ENCODE peak calls at places on chromosomes 6 and 20, in four cellular contexts. One of them, this sample, is unnamed.

GRCh38 chr6:50837589-50838445 is 19.1 kb downstream of the TFAP2B start:
- DNase-seq in mesendoderm: no peak
- DNase-seq in upper lobe of right lung: no peak
- DNase-seq in fibroblast of lung: no peak
- DNase-seq in this sample: no peak

GRCh38 chr20:16953858-16954257 is 205.7 kb downstream of the OTOR start:
- DNase-seq in mesendoderm: peak; percentile 90
- DNase-seq in fibroblast of lung: no peak
- DNase-seq in upper lobe of right lung: no peak
- DNase-seq in this sample: no peak

GRCh38 chr6:134795001-134795400 is 154.9 kb downstream of the ALDH8A1 start:
- DNase-seq in fibroblast of lung: no peak
- DNase-seq in mesendoderm: peak; percentile 79
- DNase-seq in upper lobe of right lung: no peak
- DNase-seq in this sample: no peak

GRCh38 chr6:3453410-3453809 is 3.4 kb downstream of the SLC22A23 start:
- DNase-seq in upper lobe of right lung: no peak
- DNase-seq in mesendoderm: no peak
- DNase-seq in fibroblast of lung: no peak
- DNase-seq in this sample: no peak

GRCh38 chr6:18493421-18493891 is 106.3 kb downstream of the RNF144B start:
- DNase-seq in mesendoderm: peak; percentile 21
- DNase-seq in upper lobe of right lung: no peak
- DNase-seq in fibroblast of lung: no peak
- DNase-seq in this sample: no peak

GRCh38 chr6:87714093-87714809 is 12.2 kb upstream of the AKIRIN2 start:
- DNase-seq in fibroblast of lung: peak; percentile 89
- DNase-seq in mesendoderm: peak; percentile 38
- DNase-seq in upper lobe of right lung: no peak
- DNase-seq in this sample: no peak

GRCh38 chr6:33092385-33092784 is 16.6 kb downstream of the HLA-DPB1 start:
- DNase-seq in upper lobe of right lung: no peak
- DNase-seq in fibroblast of lung: no peak
- DNase-seq in mesendoderm: no peak
- DNase-seq in this sample: no peak

GRCh38 chr6:37168163-37168758 is 1.7 kb upstream of the PIM1 start:
- DNase-seq in fibroblast of lung: no peak
- DNase-seq in upper lobe of right lung: no peak
- DNase-seq in mesendoderm: peak; percentile 27
- DNase-seq in this sample: no peak

GRCh38 chr20:20083796-20084195 is 31.5 kb downstream of the CFAP61 start:
- DNase-seq in fibroblast of lung: peak; percentile 20
- DNase-seq in mesendoderm: peak; percentile 54
- DNase-seq in upper lobe of right lung: no peak
- DNase-seq in this sample: no peak

GRCh38 chr20:6836821-6837374 is 69.4 kb downstream of the BMP2 start:
- DNase-seq in upper lobe of right lung: no peak
- DNase-seq in mesendoderm: peak; percentile 72
- DNase-seq in fibroblast of lung: no peak
- DNase-seq in this sample: no peak

GRCh38 chr6:37478827-37479226 is 20.9 kb downstream of the CCDC167 start:
- DNase-seq in upper lobe of right lung: no peak
- DNase-seq in mesendoderm: no peak
- DNase-seq in fibroblast of lung: no peak
- DNase-seq in this sample: no peak

GRCh38 chr20:34127787-34128186 is 15.7 kb upstream of the EIF2S2 start:
- DNase-seq in mesendoderm: peak; percentile 27
- DNase-seq in upper lobe of right lung: no peak
- DNase-seq in fibroblast of lung: no peak
- DNase-seq in this sample: no peak

GRCh38 chr6:149087898-149088297 is 229.6 kb upstream of the TAB2 start:
- DNase-seq in mesendoderm: no peak
- DNase-seq in upper lobe of right lung: no peak
- DNase-seq in fibroblast of lung: no peak
- DNase-seq in this sample: no peak

GRCh38 chr6:144581807-144582537 is 296.8 kb downstream of the UTRN start:
- DNase-seq in upper lobe of right lung: no peak
- DNase-seq in fibroblast of lung: peak; percentile 20
- DNase-seq in mesendoderm: peak; percentile 56
- DNase-seq in this sample: no peak

GRCh38 chr6:107219851-107220250 is 104.5 kb upstream of the BEND3 start:
- DNase-seq in upper lobe of right lung: no peak
- DNase-seq in fibroblast of lung: no peak
- DNase-seq in mesendoderm: no peak
- DNase-seq in this sample: no peak

GRCh38 chr6:155121699-155122098 is 126.6 kb downstream of the TIAM2 start:
- DNase-seq in upper lobe of right lung: no peak
- DNase-seq in fibroblast of lung: peak; percentile 41
- DNase-seq in mesendoderm: peak; percentile 78
- DNase-seq in this sample: no peak

GRCh38 chr20:11718474-11719094 is 199.1 kb upstream of the BTBD3 start:
- DNase-seq in upper lobe of right lung: no peak
- DNase-seq in fibroblast of lung: no peak
- DNase-seq in mesendoderm: no peak
- DNase-seq in this sample: no peak

GRCh38 chr6:17057322-17057721 is 44.5 kb upstream of the STMND1 start:
- DNase-seq in mesendoderm: no peak
- DNase-seq in upper lobe of right lung: no peak
- DNase-seq in fibroblast of lung: peak; percentile 51
- DNase-seq in this sample: no peak

GRCh38 chr6:56757585-56757984 is 114.9 kb upstream of the DST start:
- DNase-seq in fibroblast of lung: peak; percentile 58
- DNase-seq in upper lobe of right lung: no peak
- DNase-seq in mesendoderm: peak; percentile 68
- DNase-seq in this sample: no peak

GRCh38 chr6:150767585-150768164 is 97.8 kb upstream of the MTHFD1L start:
- DNase-seq in mesendoderm: peak; percentile 35
- DNase-seq in fibroblast of lung: peak; percentile 79
- DNase-seq in upper lobe of right lung: no peak
- DNase-seq in this sample: no peak

GRCh38 chr6:56073761-56074160 is 173.6 kb downstream of the COL21A1 start:
- DNase-seq in upper lobe of right lung: no peak
- DNase-seq in fibroblast of lung: no peak
- DNase-seq in mesendoderm: no peak
- DNase-seq in this sample: no peak

GRCh38 chr20:325889-326644 is 715 bp downstream of the SOX12 start:
- DNase-seq in upper lobe of right lung: peak; percentile 86
- DNase-seq in mesendoderm: peak; percentile 84
- DNase-seq in fibroblast of lung: peak; percentile 69
- DNase-seq in this sample: peak; percentile 73

GRCh38 chr20:43936371-43936770 is 21.7 kb downstream of the TOX2 start:
- DNase-seq in fibroblast of lung: peak; percentile 36
- DNase-seq in mesendoderm: no peak
- DNase-seq in upper lobe of right lung: no peak
- DNase-seq in this sample: no peak

GRCh38 chr6:33787954-33788693 is 806 bp downstream of the LEMD2 start:
- DNase-seq in upper lobe of right lung: peak; percentile 89
- DNase-seq in mesendoderm: peak; percentile 82
- DNase-seq in fibroblast of lung: peak; percentile 86
- DNase-seq in this sample: peak; percentile 79

GRCh38 chr6:170147832-170148708 is 142.8 kb downstream of the DLL1 start:
- DNase-seq in fibroblast of lung: no peak
- DNase-seq in mesendoderm: peak; percentile 73
- DNase-seq in upper lobe of right lung: no peak
- DNase-seq in this sample: no peak

GRCh38 chr6:136148051-136148450 is 102.1 kb downstream of the MTFR2 start:
- DNase-seq in upper lobe of right lung: no peak
- DNase-seq in mesendoderm: no peak
- DNase-seq in fibroblast of lung: no peak
- DNase-seq in this sample: no peak

GRCh38 chr6:10386260-10386659 is 28.6 kb downstream of the TFAP2A start:
- DNase-seq in fibroblast of lung: no peak
- DNase-seq in mesendoderm: no peak
- DNase-seq in upper lobe of right lung: no peak
- DNase-seq in this sample: no peak

GRCh38 chr20:2402271-2402980 is 21.7 kb downstream of the TGM6 start:
- DNase-seq in mesendoderm: peak; percentile 33
- DNase-seq in upper lobe of right lung: no peak
- DNase-seq in fibroblast of lung: peak; percentile 50
- DNase-seq in this sample: no peak

GRCh38 chr20:1947535-1947846 is 46.4 kb downstream of the PDYN start:
- DNase-seq in mesendoderm: no peak
- DNase-seq in fibroblast of lung: no peak
- DNase-seq in upper lobe of right lung: no peak
- DNase-seq in this sample: no peak

GRCh38 chr20:13294522-13294921 is 73.4 kb downstream of the ISM1 start:
- DNase-seq in fibroblast of lung: no peak
- DNase-seq in upper lobe of right lung: no peak
- DNase-seq in mesendoderm: no peak
- DNase-seq in this sample: no peak

GRCh38 chr20:51687071-51687470 is 81.1 kb downstream of the ATP9A start:
- DNase-seq in fibroblast of lung: peak; percentile 77
- DNase-seq in upper lobe of right lung: no peak
- DNase-seq in mesendoderm: peak; percentile 32
- DNase-seq in this sample: no peak

GRCh38 chr6:39411465-39411864 is 89.0 kb upstream of the KCNK16 start:
- DNase-seq in mesendoderm: no peak
- DNase-seq in upper lobe of right lung: no peak
- DNase-seq in fibroblast of lung: peak; percentile 62
- DNase-seq in this sample: no peak

GRCh38 chr6:93210908-93211307 is 208.5 kb downstream of the EPHA7 start:
- DNase-seq in fibroblast of lung: no peak
- DNase-seq in upper lobe of right lung: no peak
- DNase-seq in mesendoderm: peak; percentile 6
- DNase-seq in this sample: no peak

GRCh38 chr6:46128476-46128875 is 1.3 kb upstream of the ENPP4 start:
- DNase-seq in upper lobe of right lung: no peak
- DNase-seq in mesendoderm: no peak
- DNase-seq in fibroblast of lung: no peak
- DNase-seq in this sample: no peak

GRCh38 chr20:58675146-58675584 is 17.4 kb upstream of the NPEPL1 start:
- DNase-seq in fibroblast of lung: no peak
- DNase-seq in upper lobe of right lung: no peak
- DNase-seq in mesendoderm: no peak
- DNase-seq in this sample: no peak

GRCh38 chr20:58670097-58670496 is 19.0 kb downstream of the STX16 start:
- DNase-seq in fibroblast of lung: no peak
- DNase-seq in upper lobe of right lung: no peak
- DNase-seq in mesendoderm: no peak
- DNase-seq in this sample: no peak

GRCh38 chr20:58675641-58676040 is 17.0 kb upstream of the NPEPL1 start:
- DNase-seq in upper lobe of right lung: no peak
- DNase-seq in mesendoderm: no peak
- DNase-seq in fibroblast of lung: no peak
- DNase-seq in this sample: no peak

GRCh38 chr20:58670659-58671058 is 19.6 kb downstream of the STX16 start:
- DNase-seq in upper lobe of right lung: no peak
- DNase-seq in fibroblast of lung: no peak
- DNase-seq in mesendoderm: no peak
- DNase-seq in this sample: no peak

DNA sequence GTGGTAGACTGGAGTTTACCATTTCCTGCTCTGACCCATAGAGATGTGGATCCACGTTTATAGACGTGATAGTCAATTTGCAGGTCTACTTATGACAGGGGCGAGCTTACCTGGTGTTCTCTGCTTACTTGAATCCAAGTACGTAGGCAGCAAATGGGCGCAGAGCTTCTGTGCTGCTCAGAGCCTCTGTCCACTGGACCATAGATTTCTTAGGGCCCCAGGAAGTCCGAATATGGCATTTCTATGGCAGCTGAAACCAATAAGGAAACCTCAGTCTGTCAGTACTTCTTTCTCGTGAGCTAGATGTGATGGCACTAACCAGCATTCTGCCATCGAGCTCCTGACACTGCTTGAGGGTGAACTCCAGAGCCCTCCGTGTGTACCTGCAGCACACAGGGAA is 19.5 kb upstream of the NPEPL1 start:
- DNase-seq in fibroblast of lung: no peak
- DNase-seq in upper lobe of right lung: no peak
- DNase-seq in mesendoderm: no peak
- DNase-seq in this sample: no peak
- H3K36me3 ChIP-seq in fibroblast of lung: peaks cover 4% of the 10 kb centered on the region
- H3K36me3 ChIP-seq in upper lobe of right lung: peaks cover 90% of the 10 kb centered on the region
- H3K36me3 ChIP-seq in mesendoderm: peaks cover 8% of the 10 kb centered on the region
- H3K36me3 ChIP-seq in this sample: peaks cover 16% of the 10 kb centered on the region

GRCh38 chr6:138264372-138264880 is 46.1 kb upstream of the PBOV1 start:
- DNase-seq in upper lobe of right lung: no peak
- DNase-seq in fibroblast of lung: no peak
- DNase-seq in mesendoderm: no peak
- DNase-seq in this sample: no peak
- H3K36me3 ChIP-seq in upper lobe of right lung: peaks cover 8% of the 10 kb centered on the region
- H3K36me3 ChIP-seq in fibroblast of lung: no peaks in the 10 kb centered on the region
- H3K36me3 ChIP-seq in mesendoderm: no peaks in the 10 kb centered on the region
- H3K36me3 ChIP-seq in this sample: no peaks in the 10 kb centered on the region

GRCh38 chr20:63908008-63908682 is 13.2 kb downstream of the DNAJC5 start:
- DNase-seq in mesendoderm: no peak
- DNase-seq in fibroblast of lung: no peak
- DNase-seq in upper lobe of right lung: no peak
- DNase-seq in this sample: no peak
- H3K36me3 ChIP-seq in mesendoderm: no peaks in the 10 kb centered on the region
- H3K36me3 ChIP-seq in fibroblast of lung: peaks cover 2% of the 10 kb centered on the region
- H3K36me3 ChIP-seq in upper lobe of right lung: no peaks in the 10 kb centered on the region
- H3K36me3 ChIP-seq in this sample: no peaks in the 10 kb centered on the region

GRCh38 chr6:41088451-41088850 is 15.7 kb downstream of the NFYA start:
- DNase-seq in upper lobe of right lung: no peak
- DNase-seq in mesendoderm: peak; percentile 13
- DNase-seq in fibroblast of lung: peak; percentile 45
- DNase-seq in this sample: no peak

GRCh38 chr6:41093729-41094128 is 21.0 kb downstream of the NFYA start:
- DNase-seq in upper lobe of right lung: no peak
- DNase-seq in mesendoderm: no peak
- DNase-seq in fibroblast of lung: peak; percentile 25
- DNase-seq in this sample: no peak

GRCh38 chr6:41097467-41098090 is 24.8 kb downstream of the NFYA start:
- DNase-seq in fibroblast of lung: peak; percentile 87
- DNase-seq in mesendoderm: peak; percentile 56
- DNase-seq in upper lobe of right lung: no peak
- DNase-seq in this sample: no peak

GRCh38 chr6:41090841-41091761 is 18.3 kb downstream of the NFYA start:
- DNase-seq in upper lobe of right lung: no peak
- DNase-seq in fibroblast of lung: no peak
- DNase-seq in mesendoderm: no peak
- DNase-seq in this sample: no peak

DNA sequence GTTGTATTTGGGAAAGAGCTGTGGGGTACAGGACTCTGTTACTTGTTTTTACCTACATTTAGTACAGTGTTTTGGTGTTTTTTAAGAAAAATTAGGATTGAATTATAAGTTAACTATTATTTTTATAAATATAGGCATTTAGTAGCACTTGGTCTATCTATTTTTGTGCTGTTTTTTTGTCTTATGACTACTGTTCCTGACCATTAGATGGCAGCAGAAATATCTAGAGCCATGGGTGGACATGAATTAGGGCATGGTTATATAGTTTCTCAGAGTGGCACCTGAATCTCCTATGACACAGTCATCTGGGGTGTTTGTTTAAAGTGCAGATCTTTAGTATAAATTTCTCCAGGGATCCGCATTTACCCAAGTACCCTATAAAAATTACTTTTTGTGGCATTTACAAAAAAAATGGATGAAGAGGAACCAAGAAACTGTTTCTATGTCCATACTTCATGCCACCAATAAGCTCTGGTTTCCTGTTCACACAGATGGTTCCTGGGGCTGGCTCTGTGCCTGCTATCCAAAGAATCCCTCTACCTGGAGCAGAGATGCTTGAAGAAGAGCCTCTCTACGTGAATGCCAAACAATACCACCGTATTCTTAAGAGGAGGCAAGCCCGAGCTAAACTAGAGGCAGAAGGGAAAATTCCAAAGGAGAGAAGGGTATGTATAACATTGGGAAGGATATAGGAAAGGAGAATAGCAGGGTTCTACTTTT is 19.8 kb downstream of the NFYA start:
- DNase-seq in fibroblast of lung: peak; percentile 16
- DNase-seq in mesendoderm: peak; percentile 25
- DNase-seq in upper lobe of right lung: no peak
- DNase-seq in this sample: no peak
- H3K36me3 ChIP-seq in fibroblast of lung: peaks cover 6% of the 10 kb centered on the region
- H3K36me3 ChIP-seq in mesendoderm: peaks cover 21% of the 10 kb centered on the region
- H3K36me3 ChIP-seq in upper lobe of right lung: peaks cover 96% of the 10 kb centered on the region
- H3K36me3 ChIP-seq in this sample: peaks cover 8% of the 10 kb centered on the region

This sample was measured in pancreas.